ENCODE peak calls at places on chromosomes 4 and X, in four cellular contexts. V is neural progenitor cell, L is DND-41, K is suprapubic skin. H is an unnamed sample. For H3K4me1, the result is how much of the 10 kb centered on the place peaks cover.

GRCh38 chr4:69025191-69025998 is 70.9 kb upstream of the UGT2B7 start:
- DNase-seq in V (peak), L (no peak), K (no peak), H (no peak)

GRCh38 chrX:10483191-10483808 is 137.1 kb downstream of the MID1 start:
- DNase-seq in V (no peak), L (no peak), K (no peak), H (no peak)

GRCh38 chr4:31408136-31408535 is 688.0 kb downstream of the PCDH7 start:
- DNase-seq in V (no peak), L (no peak), K (no peak), H (no peak)

GRCh38 chrX:70509078-70509477 is 64.4 kb downstream of the DLG3 start:
- DNase-seq in V (no peak), L (no peak), K (no peak), H (no peak)

GRCh38 chrX:87272491-87272890 is 245.1 kb upstream of the KLHL4 start:
- DNase-seq in V (no peak), L (no peak), K (no peak), H (no peak)

GRCh38 chrX:43703211-43703791 is 47.2 kb downstream of the MAOA start:
- DNase-seq in V (no peak), L (no peak), K (no peak), H (no peak)

GRCh38 chr4:103075435-103075893 is 1.1 kb downstream of the SLC9B2 start:
- DNase-seq in V (no peak), L (no peak), K (no peak), H (no peak)

GRCh38 chrX:39063037-39063436 is 261.8 kb downstream of the MID1IP1 start:
- DNase-seq in V (no peak), L (no peak), K (no peak), H (no peak)

GRCh38 chr4:6419452-6420028 is 52.9 kb downstream of the PPP2R2C start:
- DNase-seq in V (no peak), L (no peak), K (no peak), H (no peak)

GRCh38 chr4:17794730-17795129 is 13.3 kb upstream of the FAM184B start:
- DNase-seq in V (no peak), L (no peak), K (no peak), H (no peak)

GRCh38 chr4:142582340-142582739 is 263.8 kb downstream of the INPP4B start:
- DNase-seq in V (no peak), L (no peak), K (no peak), H (no peak)

GRCh38 chrX:45850775-45851433 is 650.2 kb upstream of the DIPK2B start:
- DNase-seq in V (peak), L (peak), K (no peak), H (peak)

GRCh38 chr4:102981005-102981404 is 38.5 kb downstream of the SLC9B1 start:
- DNase-seq in V (no peak), L (no peak), K (no peak), H (no peak)

GRCh38 chr4:100880012-100880411 is 362.2 kb upstream of the EMCN start:
- DNase-seq in V (peak), L (no peak), K (no peak), H (no peak)

GRCh38 chr4:172546782-172547181 is 621.8 kb upstream of the GALNT7 start:
- DNase-seq in V (no peak), L (no peak), K (no peak), H (no peak)

GRCh38 chr4:21451032-21451431 is 497.5 kb downstream of the KCNIP4 start:
- DNase-seq in V (no peak), L (no peak), K (no peak), H (no peak)

GRCh38 chrX:15310117-15310516 is 5.3 kb downstream of the ASB11 start:
- DNase-seq in V (no peak), L (no peak), K (no peak), H (no peak)

GRCh38 chr4:5921981-5922380 is 29.1 kb upstream of the CRMP1 start:
- DNase-seq in V (peak), L (no peak), K (no peak), H (no peak)

GRCh38 chr4:721261-722171 is 15.9 kb downstream of the PCGF3 start:
- DNase-seq in V (no peak), L (no peak), K (peak), H (no peak)

GRCh38 chr4:173252024-173252935 is 81.9 kb downstream of the HMGB2 start:
- DNase-seq in V (peak), L (peak), K (no peak), H (no peak)

GRCh38 chr4:120524237-120524636 is 398.3 kb downstream of the PRDM5 start:
- DNase-seq in V (no peak), L (no peak), K (no peak), H (no peak)

GRCh38 chr4:106136777-106137331 is 179.2 kb downstream of the TBCK start:
- DNase-seq in V (no peak), L (no peak), K (no peak), H (no peak)

GRCh38 chr4:108544504-108544903 is 75.9 kb upstream of the RPL34 start:
- DNase-seq in V (no peak), L (no peak), K (no peak), H (no peak)

GRCh38 chr4:3192827-3193226 is 56.1 kb upstream of the MSANTD1 start:
- DNase-seq in V (no peak), L (no peak), K (no peak), H (no peak)

GRCh38 chr4:140135529-140136021 is 18.4 kb downstream of the MAML3 start:
- DNase-seq in V (no peak), L (no peak), K (no peak), H (no peak)

GRCh38 chr4:135917016-135917415 is 1615.3 kb downstream of the PCDH18 start:
- DNase-seq in V (no peak), L (no peak), K (no peak), H (no peak)

GRCh38 chr4:84879651-84880200 is 86.8 kb downstream of the WDFY3 start:
- DNase-seq in V (no peak), L (no peak), K (no peak), H (no peak)

GRCh38 chrX:122868626-122869025 is 315.5 kb upstream of the GRIA3 start:
- DNase-seq in V (no peak), L (no peak), K (no peak), H (no peak)

GRCh38 chr4:87555751-87556619 is 26.8 kb upstream of the SPARCL1 start:
- DNase-seq in V (no peak), L (no peak), K (no peak), H (no peak)

GRCh38 chr4:16289872-16290554 is 63.7 kb upstream of the TAPT1 start:
- DNase-seq in V (peak), L (no peak), K (no peak), H (no peak)

GRCh38 chrX:71911023-71911730 is 532 bp downstream of the NHSL2 start:
- DNase-seq in V (peak), L (no peak), K (no peak), H (peak)

GRCh38 chr4:73740353-73740778 is at the start of gene CXCL8:
- DNase-seq in V (no peak), L (peak), K (no peak), H (no peak)

GRCh38 chr4:61590881-61591280 is 390.8 kb downstream of the ADGRL3 start:
- DNase-seq in V (no peak), L (no peak), K (no peak), H (no peak)

GRCh38 chrX:155544886-155545285 is 67.9 kb downstream of the TMLHE start:
- DNase-seq in V (no peak), L (no peak), K (no peak), H (no peak)

GRCh38 chr4:56757270-56757746 is 64.2 kb downstream of the SPINK2 start:
- DNase-seq in V (no peak), L (peak), K (no peak), H (no peak)

GRCh38 chr4:145956288-145956890 is 17.8 kb upstream of the ZNF827 start:
- DNase-seq in V (peak), L (peak), K (no peak), H (peak)

GRCh38 chr4:70670332-70671014 is 4.2 kb upstream of the JCHAIN start:
- DNase-seq in V (no peak), L (no peak), K (no peak), H (no peak)

DNA sequence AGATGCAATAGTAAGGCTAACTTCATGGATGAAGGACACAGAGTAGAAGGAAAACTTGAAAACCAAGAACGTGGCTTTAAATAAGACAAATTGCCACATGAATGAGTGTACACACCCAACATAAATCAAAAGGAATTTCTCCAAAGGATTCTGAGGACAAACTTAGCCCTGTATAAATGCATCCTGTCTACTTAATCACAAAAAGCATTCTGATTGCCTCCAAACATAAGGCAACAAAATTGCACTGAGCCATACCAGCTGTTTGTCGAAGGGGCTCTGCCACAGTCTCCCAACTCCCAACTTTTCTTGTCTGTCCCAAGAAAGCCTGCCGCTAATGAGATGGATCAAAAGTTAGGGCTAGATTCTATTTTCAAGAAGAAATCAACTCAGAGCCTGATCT is 194.3 kb downstream of the SOWAHB start:
- DNase-seq in V (no peak), L (no peak), K (no peak), H (no peak)
- H3K27ac ChIP-seq in V (no peak), L (no peak), K (peak), H (no peak)

DNA sequence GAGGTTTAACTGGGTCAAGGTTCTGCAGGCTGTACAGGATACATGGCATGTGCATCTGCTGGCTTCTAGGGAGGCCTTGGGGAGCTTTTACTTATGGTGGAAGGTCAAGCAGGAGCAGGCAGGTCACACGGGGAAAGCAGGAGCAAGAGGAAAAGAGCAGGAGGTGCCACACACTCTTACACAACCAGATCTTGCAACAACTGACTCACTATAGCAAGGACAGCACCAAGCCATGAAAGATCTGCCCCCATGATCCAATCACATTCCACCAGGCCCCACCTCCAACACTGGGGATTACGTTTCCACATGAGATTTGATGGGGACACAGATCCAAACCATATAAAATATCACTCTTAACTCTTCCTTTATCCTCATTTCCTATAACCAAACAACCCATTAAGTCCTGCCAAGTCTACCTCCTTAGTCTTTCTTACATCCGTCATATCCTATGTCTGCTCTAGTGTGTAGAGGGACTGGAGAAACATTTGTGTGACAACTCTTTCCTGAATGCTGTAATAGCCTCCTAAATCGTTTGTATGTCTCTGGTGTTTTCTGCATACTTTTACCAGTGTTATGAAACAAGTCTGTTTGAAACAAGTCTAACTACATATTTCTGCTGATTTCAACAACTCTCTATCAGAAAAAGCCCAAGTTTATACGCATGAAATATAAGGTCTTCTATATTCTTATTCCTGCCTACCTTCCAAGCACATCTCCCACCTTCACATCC is 8.3 kb upstream of the RAP2C start:
- DNase-seq in V (no peak), L (no peak), K (no peak), H (no peak)
- H3K4me1 ChIP-seq in V (under half), L (under half), K (under half), H (under half)

DNA sequence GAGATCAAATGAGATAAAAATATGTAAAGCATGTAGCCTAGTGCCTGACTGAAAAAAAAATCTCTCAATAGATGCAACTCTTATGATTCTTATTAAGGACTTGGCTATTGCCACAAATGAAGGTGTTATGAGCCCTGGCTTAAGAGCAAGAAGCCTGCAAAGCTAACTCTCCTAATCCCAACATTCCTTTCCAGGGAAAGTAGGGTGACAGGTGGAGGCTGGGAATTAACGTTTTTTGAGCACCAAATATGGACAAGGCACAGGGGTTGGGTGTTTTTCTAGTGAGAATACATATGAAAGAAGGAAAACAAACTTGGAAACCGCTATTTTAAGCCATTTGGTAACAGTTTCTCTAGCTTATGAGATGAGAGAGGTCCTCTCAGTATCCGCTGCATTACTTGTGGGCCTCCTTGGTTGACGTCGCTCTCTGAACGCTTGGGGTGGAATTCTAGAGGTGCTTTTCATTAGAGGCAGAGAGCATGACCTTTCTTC is 2.4 kb downstream of the RHOH start:
- DNase-seq in V (no peak), L (peak), K (no peak), H (no peak)
- H3K4me3 ChIP-seq in V (no peak), L (peak), K (peak), H (peak)

GRCh38 chr4:188988131-188988530 is 848.9 kb downstream of the TRIML1 start:
- DNase-seq in V (no peak), L (no peak), K (no peak), H (no peak)

GRCh38 chr4:188986271-188986689 is 847.0 kb downstream of the TRIML1 start:
- DNase-seq in V (no peak), L (no peak), K (no peak), H (no peak)

GRCh38 chr4:188987011-188987410 is 847.8 kb downstream of the TRIML1 start:
- DNase-seq in V (no peak), L (no peak), K (no peak), H (no peak)

GRCh38 chr4:188992706-188993105 is 853.5 kb downstream of the TRIML1 start:
- DNase-seq in V (no peak), L (no peak), K (no peak), H (no peak)

DNA sequence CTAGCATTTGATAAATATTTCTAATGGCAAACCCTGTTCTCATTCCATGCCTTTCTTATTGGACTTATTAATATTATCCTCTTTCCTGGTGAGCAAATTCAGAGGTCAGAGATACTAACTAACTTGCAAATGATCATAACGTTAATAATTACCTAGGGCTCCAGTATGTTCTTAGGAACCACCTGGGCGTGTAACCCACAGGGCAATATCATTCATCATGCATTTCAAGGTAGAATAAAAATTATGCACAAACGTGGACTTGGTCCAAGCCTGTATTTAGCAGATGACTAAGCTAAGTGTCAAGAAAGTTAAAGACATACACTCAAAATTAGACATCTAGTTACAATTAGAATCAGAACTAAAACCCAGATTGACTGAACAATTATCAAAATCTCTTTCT is 850.1 kb downstream of the TRIML1 start:
- DNase-seq in V (no peak), L (no peak), K (no peak), H (no peak)
- H3K27ac ChIP-seq in V (no peak), L (no peak), K (no peak), H (no peak)

GRCh38 chr4:119210760-119211159 is 1.8 kb upstream of the USP53 start:
- DNase-seq in V (no peak), L (no peak), K (no peak), H (no peak)

GRCh38 chr4:119211856-119212250 is 660 bp upstream of the USP53 start:
- DNase-seq in V (no peak), L (no peak), K (no peak), H (no peak)

GRCh38 chr4:119207051-119207450 is 5.5 kb upstream of the USP53 start:
- DNase-seq in V (no peak), L (no peak), K (no peak), H (no peak)

GRCh38 chr4:119209586-119209985 is 2.9 kb upstream of the USP53 start:
- DNase-seq in V (no peak), L (no peak), K (no peak), H (no peak)

GRCh38 chr4:119209077-119209476 is 3.4 kb upstream of the USP53 start:
- DNase-seq in V (no peak), L (no peak), K (no peak), H (no peak)
- H3K4me1 ChIP-seq in V (under half), L (under half), K (under half), H (under half)

DNA sequence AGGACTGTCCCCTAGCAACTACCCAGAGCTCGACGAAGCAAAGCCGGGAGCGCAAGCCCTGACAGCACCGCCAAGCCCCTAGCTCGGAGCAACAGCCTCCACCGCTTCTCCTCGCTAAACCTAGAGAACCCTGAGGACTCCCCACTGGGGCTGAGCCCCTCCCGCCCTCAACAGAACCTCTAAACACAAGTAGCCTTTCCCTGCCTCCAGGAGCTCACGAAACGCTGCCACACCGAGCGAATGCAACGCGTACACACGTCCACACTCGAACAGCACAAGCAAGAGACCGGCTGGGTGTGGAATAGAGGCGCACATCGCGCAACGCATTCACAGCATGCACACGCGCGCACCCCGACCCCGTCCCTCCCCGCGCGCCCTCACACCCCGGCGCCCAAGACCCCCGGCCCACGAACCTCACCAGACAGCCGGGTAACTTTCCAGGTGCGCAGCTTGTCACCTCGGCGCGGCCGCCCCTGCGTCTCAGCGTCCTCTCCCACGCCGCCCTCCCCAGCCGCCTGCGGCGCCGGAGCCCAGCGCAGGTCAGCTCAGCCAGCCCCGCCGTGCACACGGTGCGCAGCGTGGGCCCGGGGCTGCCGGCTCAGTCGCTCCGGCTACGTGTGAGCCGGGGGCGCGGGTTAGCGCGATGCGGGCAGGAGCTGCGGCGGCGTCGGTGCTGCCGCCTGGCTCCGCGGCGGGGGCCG is 354 bp downstream of the PRKG2 start:
- DNase-seq in V (peak), L (no peak), K (no peak), H (no peak)
- H3K4me3 ChIP-seq in V (peak), L (no peak), K (peak), H (no peak)

H was measured in CD4-positive, alpha-beta memory T cell.